ENCODE peak calls at places on chromosomes 16 and 17, in five cellular contexts. S, E, Y, T and K are unnamed samples.

GRCh38 chr17:2867441-2868424 is 71.5 kb downstream of the RAP1GAP2 start:
- DNase-seq in E (no peak), Y (no peak), T (no peak), S (no peak), K (no peak)

GRCh38 chr16:31052131-31052530 is 18.8 kb downstream of the STX4 start:
- DNase-seq in S (no peak), T (peak), Y (no peak), E (no peak), K (no peak)

GRCh38 chr16:66084306-66084705 is 282.2 kb upstream of the CDH5 start:
- DNase-seq in S (no peak), E (no peak), T (no peak), Y (no peak), K (no peak)

GRCh38 chr16:83102336-83102735 is 475.6 kb downstream of the CDH13 start:
- DNase-seq in E (no peak), S (no peak), Y (no peak), T (no peak), K (no peak)

GRCh38 chr17:72588961-72589360 is 468.1 kb downstream of the SOX9 start:
- DNase-seq in E (peak), S (no peak), Y (no peak), T (no peak), K (no peak)

GRCh38 chr17:75816693-75817092 is 27.5 kb downstream of the UNC13D start:
- DNase-seq in Y (no peak), T (no peak), S (no peak), E (peak), K (no peak)

GRCh38 chr16:75433732-75434413 is 570 bp upstream of the CFDP1 start:
- DNase-seq in E (no peak), S (peak), Y (peak), T (peak), K (peak)

GRCh38 chr16:65763640-65764305 is 602.7 kb upstream of the CDH5 start:
- DNase-seq in Y (no peak), T (no peak), E (no peak), S (no peak), K (no peak)

GRCh38 chr16:22670044-22670536 is 143.9 kb upstream of the HS3ST2 start:
- DNase-seq in T (no peak), Y (peak), E (no peak), S (no peak), K (peak)

GRCh38 chr17:77117415-77117814 is 23.4 kb upstream of the SEC14L1 start:
- DNase-seq in Y (no peak), T (no peak), S (no peak), E (no peak), K (no peak)

GRCh38 chr16:69567031-69567680 is 1.4 kb downstream of the NFAT5 start:
- DNase-seq in E (no peak), T (no peak), Y (no peak), S (no peak), K (no peak)

GRCh38 chr17:31750578-31750977 is 108.5 kb downstream of the COPRS start:
- DNase-seq in S (no peak), T (no peak), Y (no peak), E (no peak), K (no peak)

GRCh38 chr17:20307325-20307910 is 159.9 kb downstream of the LGALS9B start:
- DNase-seq in E (no peak), Y (no peak), S (no peak), T (no peak), K (no peak)

GRCh38 chr17:36731806-36732205 is 130.4 kb downstream of the MRM1 start:
- DNase-seq in Y (no peak), E (no peak), T (no peak), S (no peak), K (no peak)

GRCh38 chr17:58283674-58284612 is 3.2 kb upstream of the MPO start:
- DNase-seq in S (no peak), Y (no peak), T (no peak), E (no peak), K (no peak)

GRCh38 chr16:88007321-88007731 is 56.1 kb downstream of the BANP start:
- DNase-seq in E (no peak), Y (peak), T (no peak), S (no peak), K (no peak)

GRCh38 chr17:6413073-6413472 is 21.8 kb downstream of the AIPL1 start:
- DNase-seq in Y (no peak), T (no peak), S (no peak), E (no peak), K (no peak)

GRCh38 chr17:75820411-75821080 is 23.7 kb downstream of the UNC13D start:
- DNase-seq in S (no peak), T (no peak), E (no peak), Y (no peak), K (peak)

GRCh38 chr17:5042152-5043022 is 7.2 kb upstream of the SLC52A1 start:
- DNase-seq in T (no peak), Y (no peak), E (no peak), S (no peak), K (no peak)

GRCh38 chr17:15934866-15935265 is 10.1 kb upstream of the ADORA2B start:
- DNase-seq in S (no peak), T (no peak), E (no peak), Y (no peak), K (no peak)

GRCh38 chr17:1802429-1802828 is 27.3 kb downstream of the SMYD4 start:
- DNase-seq in Y (no peak), S (no peak), T (no peak), E (no peak), K (no peak)

GRCh38 chr16:48081656-48082055 is 74.1 kb downstream of the ABCC12 start:
- DNase-seq in Y (no peak), E (no peak), T (peak), S (no peak), K (no peak)

GRCh38 chr17:17315142-17315821 is 12.1 kb downstream of the NT5M start:
- DNase-seq in S (no peak), E (no peak), Y (peak), T (no peak), K (peak)

GRCh38 chr16:85401917-85402766 is 211.0 kb upstream of the GSE1 start:
- DNase-seq in E (no peak), Y (peak), S (no peak), T (no peak), K (no peak)

GRCh38 chr17:41329279-41329925 is 13.9 kb upstream of the KRTAP17-1 start:
- DNase-seq in Y (peak), T (peak), S (peak), E (peak), K (no peak)

GRCh38 chr16:66740010-66740409 is 11.4 kb downstream of the DYNC1LI2 start:
- DNase-seq in Y (no peak), T (no peak), S (no peak), E (no peak), K (no peak)

GRCh38 chr17:259341-259976 is 78.0 kb upstream of the DOC2B start:
- DNase-seq in Y (peak), T (no peak), S (peak), E (peak), K (no peak)

GRCh38 chr16:14559809-14560227 is 70.2 kb downstream of the PARN start:
- DNase-seq in E (no peak), T (no peak), Y (no peak), S (no peak), K (no peak)

GRCh38 chr17:1087381-1088241 is 90.7 kb downstream of the TIMM22 start:
- DNase-seq in Y (no peak), T (no peak), S (peak), E (no peak), K (peak)

GRCh38 chr16:72987480-72987901 is 60.4 kb downstream of the ZFHX3 start:
- DNase-seq in S (no peak), E (no peak), T (no peak), Y (peak), K (no peak)

GRCh38 chr17:50266384-50267073 is 7.7 kb upstream of the TMEM92 start:
- DNase-seq in T (peak), S (peak), Y (peak), E (peak), K (peak)

GRCh38 chr16:1379863-1380174 is 28.1 kb downstream of the GNPTG start:
- DNase-seq in S (no peak), E (peak), T (no peak), Y (no peak), K (no peak)
- TF ChIP-seq CTCF in S (no peak), E (peak), T (no peak), Y (no peak), K (no peak)

DNA sequence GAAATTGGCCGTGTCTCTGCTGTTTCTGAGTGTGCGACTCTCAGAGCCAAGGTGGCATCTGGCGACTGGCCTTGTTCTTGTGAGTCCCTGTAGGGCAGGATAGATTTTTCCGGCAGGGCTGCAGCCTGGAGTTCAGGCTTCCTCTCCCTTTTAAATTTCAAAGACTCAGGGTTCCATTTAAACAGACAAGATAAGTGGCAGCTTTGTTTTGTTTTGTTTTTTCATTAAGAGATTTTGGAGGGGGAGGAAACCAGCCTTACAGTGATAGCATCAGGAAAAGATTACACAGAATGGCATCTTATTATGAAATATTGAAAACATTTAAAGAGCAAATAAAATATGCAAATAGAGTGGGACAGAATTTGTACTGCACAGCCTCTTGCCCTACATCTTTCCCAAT is 151.3 kb downstream of the RPTOR start:
- DNase-seq in T (no peak), Y (no peak), S (no peak), E (no peak), K (no peak)
- TF ChIP-seq CTCF in T (no peak), Y (no peak), S (no peak), E (no peak), K (no peak)

GRCh38 chr17:11986179-11986938 is 10.9 kb downstream of the ZNF18 start:
- DNase-seq in E (no peak), Y (no peak), T (no peak), S (no peak), K (no peak)
- TF ChIP-seq CTCF in E (no peak), Y (no peak), T (no peak), S (no peak), K (no peak)

DNA sequence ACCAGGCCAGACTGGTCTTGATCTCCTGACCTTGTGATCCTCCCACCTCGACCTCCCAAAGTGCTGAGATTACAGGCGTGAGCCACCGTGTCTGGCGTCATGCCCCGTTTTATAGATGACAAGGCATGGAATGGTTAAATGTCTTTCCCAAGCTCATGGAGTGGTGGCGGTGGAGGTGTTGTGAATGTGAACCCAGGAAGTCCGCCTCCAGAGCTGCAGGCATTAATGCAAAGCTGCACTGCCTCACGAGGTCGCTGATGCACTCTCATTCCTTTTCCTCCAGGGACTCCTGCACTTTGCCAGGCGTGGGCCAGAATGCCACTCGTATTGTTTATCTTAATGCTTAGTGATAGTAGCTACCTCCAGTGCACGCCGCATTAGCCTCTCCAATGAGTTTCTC is 149.6 kb downstream of the WWOX start:
- DNase-seq in Y (no peak), S (peak), T (no peak), E (peak), K (no peak)
- TF ChIP-seq CTCF in Y (no peak), S (peak), T (no peak), E (no peak), K (no peak)

DNA sequence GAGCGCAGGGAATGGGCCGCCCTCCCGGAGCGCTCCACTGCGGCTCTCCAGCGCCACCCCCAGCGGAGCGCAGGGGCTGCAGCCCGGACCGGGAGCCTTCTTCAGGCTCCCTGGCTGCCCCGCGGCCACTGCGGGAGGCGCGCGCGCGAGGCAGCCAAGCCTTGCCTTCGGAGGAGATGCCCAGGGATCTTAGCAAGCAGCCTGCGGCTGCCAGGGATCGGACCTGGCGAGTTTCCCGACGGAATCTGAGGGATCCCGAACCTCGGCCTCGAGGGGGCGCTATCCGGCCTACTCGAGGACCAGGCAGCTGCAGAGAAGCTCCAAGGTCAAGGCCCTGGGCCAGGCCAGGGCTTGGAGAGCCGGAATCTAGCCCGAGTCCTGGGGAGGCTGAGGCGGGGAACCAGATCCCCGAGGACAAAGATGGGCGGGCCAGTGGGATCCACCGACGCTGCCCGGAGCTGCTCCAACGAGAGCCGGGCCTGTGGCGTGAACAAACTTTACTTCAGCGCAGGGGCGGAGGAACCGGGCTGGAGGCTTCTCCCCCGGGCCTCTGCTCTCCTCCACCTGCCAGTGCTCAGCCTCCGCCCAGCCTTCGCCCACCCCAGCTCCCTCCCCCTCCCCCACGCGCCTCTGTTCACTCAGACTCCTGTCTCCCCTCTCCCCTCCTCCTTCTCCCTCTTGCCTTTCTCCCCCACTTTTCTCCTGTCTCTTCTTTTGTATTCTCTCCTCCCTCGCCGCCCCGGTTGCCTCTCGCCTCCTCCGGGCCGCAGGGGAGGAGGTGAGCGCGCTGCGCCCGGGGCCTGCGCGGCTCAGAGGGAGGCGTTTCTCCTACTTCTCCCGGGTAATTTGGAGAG is at the start of gene IRX6:
- DNase-seq in E (peak), Y (peak), T (no peak), S (peak), K (no peak)
- TF ChIP-seq CTCF in E (peak), Y (no peak), T (peak), S (peak), K (peak)